ENCODE peak calls at places on chromosomes 4 and X, in four cellular contexts. Q is M059J, E is GM23248, X is lung. O is an unnamed sample.

GRCh38 chr4:609400-610050 is 15.8 kb upstream of the PDE6B start:
- DNase-seq in X (no peak), Q (no peak), E (no peak), O (no peak)

GRCh38 chr4:147480891-147481576 is at the start of gene EDNRA:
- DNase-seq in E (peak; percentile 79), Q (peak; percentile 49), X (no peak), O (peak; percentile 75)

GRCh38 chr4:147017081-147017480 is 71.4 kb upstream of the TTC29 start:
- DNase-seq in E (peak; percentile 46), X (no peak), Q (no peak), O (peak; percentile 20)

GRCh38 chr4:170007113-170007512 is 19.1 kb downstream of the MFAP3L start:
- DNase-seq in E (no peak), Q (peak; percentile 35), X (no peak), O (peak; percentile 19)

GRCh38 chr4:54231419-54232150 is 2.5 kb downstream of the PDGFRA start:
- DNase-seq in Q (no peak), E (peak; percentile 83), X (no peak), O (peak; percentile 71)

GRCh38 chrX:71632923-71633657 is 14.8 kb upstream of the CXCR3 start:
- DNase-seq in Q (no peak), X (no peak), E (no peak), O (no peak)

GRCh38 chr4:3514806-3515421 is 17.3 kb downstream of the LRPAP1 start:
- DNase-seq in Q (no peak), X (no peak), E (no peak), O (no peak)

GRCh38 chr4:42710761-42711160 is 53.9 kb upstream of the ATP8A1 start:
- DNase-seq in X (no peak), Q (no peak), E (no peak), O (no peak)

GRCh38 chrX:118595501-118596042 is 100.0 kb downstream of the DOCK11 start:
- DNase-seq in E (no peak), Q (peak; percentile 3), X (no peak), O (no peak)

GRCh38 chrX:40734956-40735317 is 405 bp downstream of the MED14 start:
- DNase-seq in E (peak; percentile 45), Q (peak; percentile 39), X (no peak), O (peak; percentile 22)

GRCh38 chrX:24002167-24002566 is 24.8 kb downstream of the KLHL15 start:
- DNase-seq in E (no peak), Q (no peak), X (no peak), O (no peak)

GRCh38 chr4:54764501-54764900 is 106.7 kb downstream of the KIT start:
- DNase-seq in E (no peak), X (no peak), Q (no peak), O (no peak)

GRCh38 chr4:140851032-140851636 is 94.9 kb upstream of the TBC1D9 start:
- DNase-seq in Q (peak; percentile 55), E (peak; percentile 73), X (peak; percentile 54), O (peak; percentile 71)

GRCh38 chrX:129654652-129655546 is at the start of gene APLN:
- DNase-seq in E (peak; percentile 68), X (no peak), Q (peak; percentile 68), O (peak; percentile 54)

GRCh38 chr4:184722798-184723197 is 11.1 kb downstream of the CENPU start:
- DNase-seq in X (no peak), E (no peak), Q (no peak), O (peak; percentile 4)

GRCh38 chr4:7323872-7324650 is 110.7 kb downstream of the PSAPL1 start:
- DNase-seq in E (no peak), Q (no peak), X (no peak), O (no peak)

GRCh38 chrX:13940646-13941045 is 89.0 kb downstream of the GEMIN8 start:
- DNase-seq in E (no peak), X (no peak), Q (no peak), O (no peak)

GRCh38 chr4:173935622-173936405 is 347.7 kb downstream of the FBXO8 start:
- DNase-seq in E (peak; percentile 35), Q (peak; percentile 5), X (no peak), O (no peak)

GRCh38 chr4:138390286-138390685 is 148.1 kb upstream of the SLC7A11 start:
- DNase-seq in Q (peak; percentile 60), X (no peak), E (peak; percentile 15), O (peak; percentile 39)

GRCh38 chr4:159422626-159423025 is 319.7 kb downstream of the RAPGEF2 start:
- DNase-seq in E (no peak), X (no peak), Q (no peak), O (no peak)

GRCh38 chrX:41603591-41603990 is 85.2 kb upstream of the GPR34 start:
- DNase-seq in X (no peak), Q (no peak), E (no peak), O (no peak)

GRCh38 chrX:118807151-118808017 is 16.2 kb upstream of the ZCCHC12 start:
- DNase-seq in X (no peak), E (peak; percentile 65), Q (peak; percentile 60), O (peak; percentile 64)

GRCh38 chr4:82900335-82901128 is at the start of gene THAP9:
- DNase-seq in X (peak; percentile 99), E (peak; percentile 100), Q (peak; percentile 98), O (peak; percentile 100)

GRCh38 chr4:189162073-189162789 is 778.4 kb upstream of the FRG1 start:
- DNase-seq in X (no peak), Q (no peak), E (no peak), O (no peak)

GRCh38 chr4:65791807-65792308 is 121.6 kb upstream of the EPHA5 start:
- DNase-seq in E (peak; percentile 15), Q (peak; percentile 34), X (no peak), O (peak; percentile 4)

GRCh38 chrX:77003956-77004355 is 443.2 kb upstream of the FGF16 start:
- DNase-seq in X (no peak), E (peak; percentile 51), Q (peak; percentile 2), O (no peak)

GRCh38 chr4:83083925-83084475 is 30.5 kb downstream of the PLAC8 start:
- DNase-seq in X (no peak), Q (no peak), E (no peak), O (no peak)

GRCh38 chrX:16138108-16138427 is 14.7 kb downstream of the GRPR start:
- DNase-seq in Q (no peak), E (no peak), X (no peak), O (no peak)

GRCh38 chr4:177051473-177052060 is 258.1 kb upstream of the NEIL3 start:
- DNase-seq in Q (peak; percentile 21), X (no peak), E (peak; percentile 36), O (peak; percentile 18)

GRCh38 chr4:167032876-167033275 is 201.4 kb downstream of the SPOCK3 start:
- DNase-seq in X (no peak), E (no peak), Q (peak; percentile 26), O (no peak)

GRCh38 chr4:8276358-8277240 is 7.0 kb downstream of the HTRA3 start:
- DNase-seq in E (peak; percentile 74), X (no peak), Q (peak; percentile 47), O (peak; percentile 53)

GRCh38 chrX:153926594-153926862 is 464 bp upstream of the ARHGAP4 start:
- DNase-seq in E (no peak), X (no peak), Q (no peak), O (no peak)

GRCh38 chr4:71713611-71714203 is 70.2 kb downstream of the GC start:
- DNase-seq in Q (peak; percentile 40), E (peak; percentile 84), X (no peak), O (peak; percentile 69)

GRCh38 chrX:136185409-136186022 is 38.2 kb downstream of the FHL1 start:
- DNase-seq in E (peak; percentile 71), X (no peak), Q (peak; percentile 92), O (peak; percentile 77)

GRCh38 chr4:123430031-123430430 is 33.4 kb downstream of the SPRY1 start:
- DNase-seq in Q (no peak), X (no peak), E (no peak), O (no peak)

GRCh38 chr4:175540732-175541131 is 271.3 kb downstream of the GPM6A start:
- DNase-seq in Q (no peak), X (no peak), E (no peak), O (no peak)

GRCh38 chr4:77861500-77861899 is 1.1 kb upstream of the MRPL1 start:
- DNase-seq in E (peak; percentile 37), Q (peak; percentile 3), X (no peak), O (peak; percentile 11)

GRCh38 chrX:151970661-151971060 is 3.8 kb downstream of the GABRE start:
- DNase-seq in Q (peak; percentile 97), E (peak; percentile 92), X (peak; percentile 86), O (peak; percentile 96)